ENCODE peak calls at places on chromosomes 16 and 17, in nine cellular contexts. One of them, this sample, is unnamed.

GRCh38 chr16:28105297-28105696 is 41.8 kb upstream of the GSG1L start:
- DNase-seq in thyroid gland: no peak
- DNase-seq in GM13976: no peak
- DNase-seq in heart right ventricle: no peak
- DNase-seq in smooth muscle cell of the brain vasculature: no peak
- DNase-seq in activated T-helper 9 cell treated with anti-CD3 and anti-CD28 coated beads, Interleukin-2, amount 50 U/mL, for 16 hours: no peak
- DNase-seq in HepG2: no peak
- DNase-seq in Caki2: no peak
- DNase-seq in neural crest cell: no peak
- DNase-seq in this sample: no peak

GRCh38 chr16:85752511-85753420 is 1.9 kb upstream of the C16orf74 start:
- DNase-seq in thyroid gland: no peak
- DNase-seq in GM13976: no peak
- DNase-seq in heart right ventricle: peak
- DNase-seq in smooth muscle cell of the brain vasculature: no peak
- DNase-seq in activated T-helper 9 cell treated with anti-CD3 and anti-CD28 coated beads, Interleukin-2, amount 50 U/mL, for 16 hours: no peak
- DNase-seq in HepG2: peak
- DNase-seq in Caki2: no peak
- DNase-seq in neural crest cell: peak
- DNase-seq in this sample: no peak

GRCh38 chr16:65214196-65214595 is 92.3 kb upstream of the CDH11 start:
- DNase-seq in thyroid gland: no peak
- DNase-seq in GM13976: no peak
- DNase-seq in heart right ventricle: no peak
- DNase-seq in smooth muscle cell of the brain vasculature: no peak
- DNase-seq in activated T-helper 9 cell treated with anti-CD3 and anti-CD28 coated beads, Interleukin-2, amount 50 U/mL, for 16 hours: no peak
- DNase-seq in HepG2: no peak
- DNase-seq in Caki2: no peak
- DNase-seq in neural crest cell: no peak
- DNase-seq in this sample: no peak

GRCh38 chr16:52171481-52171880 is 375.5 kb downstream of the TOX3 start:
- DNase-seq in thyroid gland: no peak
- DNase-seq in GM13976: no peak
- DNase-seq in heart right ventricle: no peak
- DNase-seq in smooth muscle cell of the brain vasculature: no peak
- DNase-seq in activated T-helper 9 cell treated with anti-CD3 and anti-CD28 coated beads, Interleukin-2, amount 50 U/mL, for 16 hours: no peak
- DNase-seq in HepG2: no peak
- DNase-seq in Caki2: no peak
- DNase-seq in neural crest cell: no peak
- DNase-seq in this sample: no peak

GRCh38 chr17:5582177-5582885 is 2.0 kb downstream of the NLRP1 start:
- DNase-seq in thyroid gland: no peak
- DNase-seq in GM13976: no peak
- DNase-seq in heart right ventricle: no peak
- DNase-seq in smooth muscle cell of the brain vasculature: no peak
- DNase-seq in activated T-helper 9 cell treated with anti-CD3 and anti-CD28 coated beads, Interleukin-2, amount 50 U/mL, for 16 hours: no peak
- DNase-seq in HepG2: no peak
- DNase-seq in Caki2: no peak
- DNase-seq in neural crest cell: no peak
- DNase-seq in this sample: no peak

GRCh38 chr16:15427648-15428239 is 6.6 kb upstream of the BMERB1 start:
- DNase-seq in thyroid gland: peak
- DNase-seq in GM13976: peak
- DNase-seq in heart right ventricle: peak
- DNase-seq in smooth muscle cell of the brain vasculature: peak
- DNase-seq in activated T-helper 9 cell treated with anti-CD3 and anti-CD28 coated beads, Interleukin-2, amount 50 U/mL, for 16 hours: peak
- DNase-seq in HepG2: peak
- DNase-seq in Caki2: peak
- DNase-seq in neural crest cell: peak
- DNase-seq in this sample: peak

GRCh38 chr17:80113033-80113484 is 11.7 kb downstream of the GAA start:
- DNase-seq in thyroid gland: peak
- DNase-seq in GM13976: no peak
- DNase-seq in heart right ventricle: no peak
- DNase-seq in smooth muscle cell of the brain vasculature: no peak
- DNase-seq in activated T-helper 9 cell treated with anti-CD3 and anti-CD28 coated beads, Interleukin-2, amount 50 U/mL, for 16 hours: no peak
- DNase-seq in HepG2: no peak
- DNase-seq in Caki2: no peak
- DNase-seq in neural crest cell: no peak
- DNase-seq in this sample: no peak

GRCh38 chr16:31508706-31509523 is 724 bp upstream of the RUSF1 start:
- DNase-seq in thyroid gland: no peak
- DNase-seq in GM13976: no peak
- DNase-seq in heart right ventricle: no peak
- DNase-seq in smooth muscle cell of the brain vasculature: peak
- DNase-seq in activated T-helper 9 cell treated with anti-CD3 and anti-CD28 coated beads, Interleukin-2, amount 50 U/mL, for 16 hours: no peak
- DNase-seq in HepG2: peak
- DNase-seq in Caki2: no peak
- DNase-seq in neural crest cell: no peak
- DNase-seq in this sample: no peak

GRCh38 chr17:21058098-21058893 is 15.5 kb upstream of the USP22 start:
- DNase-seq in thyroid gland: no peak
- DNase-seq in GM13976: no peak
- DNase-seq in heart right ventricle: no peak
- DNase-seq in smooth muscle cell of the brain vasculature: no peak
- DNase-seq in activated T-helper 9 cell treated with anti-CD3 and anti-CD28 coated beads, Interleukin-2, amount 50 U/mL, for 16 hours: no peak
- DNase-seq in HepG2: no peak
- DNase-seq in Caki2: no peak
- DNase-seq in neural crest cell: no peak
- DNase-seq in this sample: no peak

This sample was measured in stimulated activated CD4-positive, alpha-beta T cell treated with anti-CD3 and anti-CD28 coated beads, TNF-alpha, amount 100 ng/mL, for 1 hour.